ENCODE peak calls at places on chromosomes 1 and 21, in seven cellular contexts. One of them, this sample, is unnamed.

GRCh38 chr1:205593967-205594366 is 37.8 kb downstream of the ELK4 start:
- DNase-seq in breast epithelium: no peak
- DNase-seq in CD8-positive, alpha-beta T cell: peak; percentile 10
- DNase-seq in right lobe of liver: no peak
- DNase-seq in MM.1S: no peak
- DNase-seq in CD4-positive, CD25-positive, alpha-beta regulatory T cell: no peak
- DNase-seq in CD8-positive, alpha-beta memory T cell: no peak
- DNase-seq in this sample: no peak

GRCh38 chr1:207754011-207754410 is 2.2 kb downstream of the CD46 start:
- DNase-seq in breast epithelium: no peak
- DNase-seq in CD8-positive, alpha-beta T cell: no peak
- DNase-seq in right lobe of liver: no peak
- DNase-seq in MM.1S: no peak
- DNase-seq in CD4-positive, CD25-positive, alpha-beta regulatory T cell: no peak
- DNase-seq in CD8-positive, alpha-beta memory T cell: no peak
- DNase-seq in this sample: no peak

GRCh38 chr1:44067258-44068250 is 36.3 kb upstream of the SLC6A9 start:
- DNase-seq in breast epithelium: no peak
- DNase-seq in CD8-positive, alpha-beta T cell: no peak
- DNase-seq in right lobe of liver: peak; percentile 74
- DNase-seq in MM.1S: no peak
- DNase-seq in CD4-positive, CD25-positive, alpha-beta regulatory T cell: no peak
- DNase-seq in CD8-positive, alpha-beta memory T cell: no peak
- DNase-seq in this sample: no peak

GRCh38 chr1:225651872-225652725 is 824 bp downstream of the ENAH start:
- DNase-seq in breast epithelium: no peak
- DNase-seq in CD8-positive, alpha-beta T cell: no peak
- DNase-seq in right lobe of liver: no peak
- DNase-seq in MM.1S: peak; percentile 18
- DNase-seq in CD4-positive, CD25-positive, alpha-beta regulatory T cell: no peak
- DNase-seq in CD8-positive, alpha-beta memory T cell: no peak
- DNase-seq in this sample: no peak

GRCh38 chr1:5423109-5423508 is 569.1 kb downstream of the NPHP4 start:
- DNase-seq in breast epithelium: no peak
- DNase-seq in CD8-positive, alpha-beta T cell: peak; percentile 41
- DNase-seq in right lobe of liver: no peak
- DNase-seq in MM.1S: no peak
- DNase-seq in CD4-positive, CD25-positive, alpha-beta regulatory T cell: peak; percentile 66
- DNase-seq in CD8-positive, alpha-beta memory T cell: peak; percentile 58
- DNase-seq in this sample: no peak

GRCh38 chr1:231442735-231443134 is 20.6 kb upstream of the EGLN1 start:
- DNase-seq in breast epithelium: no peak
- DNase-seq in CD8-positive, alpha-beta T cell: no peak
- DNase-seq in right lobe of liver: no peak
- DNase-seq in MM.1S: no peak
- DNase-seq in CD4-positive, CD25-positive, alpha-beta regulatory T cell: no peak
- DNase-seq in CD8-positive, alpha-beta memory T cell: no peak
- DNase-seq in this sample: peak; percentile 14

GRCh38 chr1:2785631-2786328 is 15.7 kb downstream of the TTC34 start:
- DNase-seq in breast epithelium: peak; percentile 49
- DNase-seq in CD8-positive, alpha-beta T cell: no peak
- DNase-seq in right lobe of liver: peak; percentile 47
- DNase-seq in MM.1S: no peak
- DNase-seq in CD4-positive, CD25-positive, alpha-beta regulatory T cell: no peak
- DNase-seq in CD8-positive, alpha-beta memory T cell: peak; percentile 33
- DNase-seq in this sample: no peak

GRCh38 chr1:154755858-154756730 is 114.0 kb downstream of the KCNN3 start:
- DNase-seq in breast epithelium: no peak
- DNase-seq in CD8-positive, alpha-beta T cell: no peak
- DNase-seq in right lobe of liver: no peak
- DNase-seq in MM.1S: no peak
- DNase-seq in CD4-positive, CD25-positive, alpha-beta regulatory T cell: peak; percentile 9
- DNase-seq in CD8-positive, alpha-beta memory T cell: no peak
- DNase-seq in this sample: no peak

GRCh38 chr1:230867119-230867902 is 1.0 kb downstream of the C1orf198 start:
- DNase-seq in breast epithelium: no peak
- DNase-seq in CD8-positive, alpha-beta T cell: no peak
- DNase-seq in right lobe of liver: no peak
- DNase-seq in MM.1S: no peak
- DNase-seq in CD4-positive, CD25-positive, alpha-beta regulatory T cell: peak; percentile 4
- DNase-seq in CD8-positive, alpha-beta memory T cell: no peak
- DNase-seq in this sample: no peak

GRCh38 chr1:10631811-10632481 is 157.2 kb downstream of the PEX14 start:
- DNase-seq in breast epithelium: no peak
- DNase-seq in CD8-positive, alpha-beta T cell: no peak
- DNase-seq in right lobe of liver: peak; percentile 42
- DNase-seq in MM.1S: no peak
- DNase-seq in CD4-positive, CD25-positive, alpha-beta regulatory T cell: no peak
- DNase-seq in CD8-positive, alpha-beta memory T cell: peak; percentile 43
- DNase-seq in this sample: no peak

GRCh38 chr1:156054500-156055342 is at the start of gene LAMTOR2:
- DNase-seq in breast epithelium: peak; percentile 96
- DNase-seq in CD8-positive, alpha-beta T cell: peak; percentile 98
- DNase-seq in right lobe of liver: peak; percentile 98
- DNase-seq in MM.1S: peak; percentile 99
- DNase-seq in CD4-positive, CD25-positive, alpha-beta regulatory T cell: peak; percentile 96
- DNase-seq in CD8-positive, alpha-beta memory T cell: peak; percentile 95
- DNase-seq in this sample: peak; percentile 99

GRCh38 chr1:201468844-201469644 is at the start of gene PHLDA3:
- DNase-seq in breast epithelium: peak; percentile 90
- DNase-seq in CD8-positive, alpha-beta T cell: no peak
- DNase-seq in right lobe of liver: peak; percentile 59
- DNase-seq in MM.1S: peak; percentile 67
- DNase-seq in CD4-positive, CD25-positive, alpha-beta regulatory T cell: peak; percentile 77
- DNase-seq in CD8-positive, alpha-beta memory T cell: no peak
- DNase-seq in this sample: no peak

GRCh38 chr1:26177182-26177684 is at the start of gene CNKSR1:
- DNase-seq in breast epithelium: peak; percentile 82
- DNase-seq in CD8-positive, alpha-beta T cell: no peak
- DNase-seq in right lobe of liver: no peak
- DNase-seq in MM.1S: peak; percentile 69
- DNase-seq in CD4-positive, CD25-positive, alpha-beta regulatory T cell: peak; percentile 26
- DNase-seq in CD8-positive, alpha-beta memory T cell: no peak
- DNase-seq in this sample: no peak

GRCh38 chr1:76101534-76101933 is 27.0 kb downstream of the ST6GALNAC3 start:
- DNase-seq in breast epithelium: no peak
- DNase-seq in CD8-positive, alpha-beta T cell: no peak
- DNase-seq in right lobe of liver: no peak
- DNase-seq in MM.1S: no peak
- DNase-seq in CD4-positive, CD25-positive, alpha-beta regulatory T cell: no peak
- DNase-seq in CD8-positive, alpha-beta memory T cell: no peak
- DNase-seq in this sample: no peak

GRCh38 chr1:244839656-244840055 is 4.2 kb downstream of the COX20 start:
- DNase-seq in breast epithelium: no peak
- DNase-seq in CD8-positive, alpha-beta T cell: no peak
- DNase-seq in right lobe of liver: no peak
- DNase-seq in MM.1S: no peak
- DNase-seq in CD4-positive, CD25-positive, alpha-beta regulatory T cell: no peak
- DNase-seq in CD8-positive, alpha-beta memory T cell: no peak
- DNase-seq in this sample: no peak

GRCh38 chr1:54540891-54541290 is 7.1 kb upstream of the ACOT11 start:
- DNase-seq in breast epithelium: no peak
- DNase-seq in CD8-positive, alpha-beta T cell: no peak
- DNase-seq in right lobe of liver: no peak
- DNase-seq in MM.1S: no peak
- DNase-seq in CD4-positive, CD25-positive, alpha-beta regulatory T cell: no peak
- DNase-seq in CD8-positive, alpha-beta memory T cell: no peak
- DNase-seq in this sample: no peak

GRCh38 chr1:25989860-25990650 is 7.8 kb downstream of the PAFAH2 start:
- DNase-seq in breast epithelium: no peak
- DNase-seq in CD8-positive, alpha-beta T cell: no peak
- DNase-seq in right lobe of liver: no peak
- DNase-seq in MM.1S: no peak
- DNase-seq in CD4-positive, CD25-positive, alpha-beta regulatory T cell: peak; percentile 27
- DNase-seq in CD8-positive, alpha-beta memory T cell: no peak
- DNase-seq in this sample: no peak

GRCh38 chr1:36414384-36414783 is 16.7 kb upstream of the LSM10 start:
- DNase-seq in breast epithelium: no peak
- DNase-seq in CD8-positive, alpha-beta T cell: no peak
- DNase-seq in right lobe of liver: no peak
- DNase-seq in MM.1S: no peak
- DNase-seq in CD4-positive, CD25-positive, alpha-beta regulatory T cell: no peak
- DNase-seq in CD8-positive, alpha-beta memory T cell: no peak
- DNase-seq in this sample: no peak

GRCh38 chr21:45293726-45294401 is 6.2 kb upstream of the POFUT2 start:
- DNase-seq in breast epithelium: peak; percentile 47
- DNase-seq in CD8-positive, alpha-beta T cell: no peak
- DNase-seq in right lobe of liver: peak; percentile 59
- DNase-seq in MM.1S: no peak
- DNase-seq in CD4-positive, CD25-positive, alpha-beta regulatory T cell: no peak
- DNase-seq in CD8-positive, alpha-beta memory T cell: no peak
- DNase-seq in this sample: no peak

GRCh38 chr21:45297329-45297728 is 9.6 kb upstream of the POFUT2 start:
- DNase-seq in breast epithelium: no peak
- DNase-seq in CD8-positive, alpha-beta T cell: no peak
- DNase-seq in right lobe of liver: no peak
- DNase-seq in MM.1S: no peak
- DNase-seq in CD4-positive, CD25-positive, alpha-beta regulatory T cell: no peak
- DNase-seq in CD8-positive, alpha-beta memory T cell: no peak
- DNase-seq in this sample: no peak

GRCh38 chr21:45296638-45297037 is 8.9 kb upstream of the POFUT2 start:
- DNase-seq in breast epithelium: no peak
- DNase-seq in CD8-positive, alpha-beta T cell: no peak
- DNase-seq in right lobe of liver: no peak
- DNase-seq in MM.1S: no peak
- DNase-seq in CD4-positive, CD25-positive, alpha-beta regulatory T cell: no peak
- DNase-seq in CD8-positive, alpha-beta memory T cell: no peak
- DNase-seq in this sample: no peak

GRCh38 chr21:45294509-45295291 is 7.0 kb upstream of the POFUT2 start:
- DNase-seq in breast epithelium: peak; percentile 54
- DNase-seq in CD8-positive, alpha-beta T cell: no peak
- DNase-seq in right lobe of liver: peak; percentile 72
- DNase-seq in MM.1S: no peak
- DNase-seq in CD4-positive, CD25-positive, alpha-beta regulatory T cell: no peak
- DNase-seq in CD8-positive, alpha-beta memory T cell: no peak
- DNase-seq in this sample: no peak

DNA sequence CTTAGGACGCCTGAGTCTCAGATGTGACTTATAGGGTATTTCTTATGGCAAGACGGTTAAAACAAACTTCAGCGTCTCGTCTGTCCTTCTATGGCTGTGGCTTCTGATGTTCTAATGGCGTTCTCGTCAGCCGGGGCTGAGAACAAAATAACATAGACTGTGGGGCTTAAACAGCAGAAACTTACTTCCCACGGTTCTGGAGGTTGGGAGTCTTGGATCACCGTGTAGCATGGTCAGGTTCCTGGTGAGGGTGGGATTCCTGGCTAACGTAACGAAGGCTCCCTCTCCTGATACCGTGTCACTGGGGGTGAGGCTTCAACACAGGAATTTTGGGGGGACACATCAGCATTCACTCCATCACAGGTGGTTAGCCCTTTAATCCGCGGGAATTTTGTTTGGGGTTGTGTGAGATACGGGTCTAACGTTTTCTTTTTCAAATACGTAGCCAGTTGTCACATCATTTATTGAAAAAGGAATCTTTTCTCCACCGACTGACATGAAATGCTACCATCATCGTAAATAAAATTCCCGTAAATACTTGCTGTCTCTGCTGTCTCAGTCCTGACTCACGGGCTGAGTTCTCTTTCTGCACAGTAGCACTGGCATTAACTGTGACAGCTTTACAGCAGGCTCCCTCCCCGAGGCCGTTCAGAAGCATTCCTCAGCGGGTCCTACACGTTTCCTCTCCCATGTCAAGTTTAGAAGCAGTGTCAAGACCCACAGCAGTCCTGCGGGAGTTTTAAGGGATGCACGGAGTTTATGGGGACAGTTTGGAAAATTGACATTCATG is 8.1 kb upstream of the POFUT2 start:
- DNase-seq in breast epithelium: no peak
- DNase-seq in CD8-positive, alpha-beta T cell: no peak
- DNase-seq in right lobe of liver: no peak
- DNase-seq in MM.1S: no peak
- DNase-seq in CD4-positive, CD25-positive, alpha-beta regulatory T cell: no peak
- DNase-seq in CD8-positive, alpha-beta memory T cell: no peak
- DNase-seq in this sample: no peak
- H3K27ac ChIP-seq in breast epithelium: peak overlapping the region; percentile 97
- H3K27ac ChIP-seq in CD8-positive, alpha-beta T cell: no peak overlapping the region
- H3K27ac ChIP-seq in right lobe of liver: peak overlapping the region; percentile 83
- H3K27ac ChIP-seq in MM.1S: no peak overlapping the region
- H3K27ac ChIP-seq in CD4-positive, CD25-positive, alpha-beta regulatory T cell: no peak overlapping the region
- H3K27ac ChIP-seq in CD8-positive, alpha-beta memory T cell: no peak overlapping the region
- H3K27ac ChIP-seq in this sample: no peak overlapping the region

DNA sequence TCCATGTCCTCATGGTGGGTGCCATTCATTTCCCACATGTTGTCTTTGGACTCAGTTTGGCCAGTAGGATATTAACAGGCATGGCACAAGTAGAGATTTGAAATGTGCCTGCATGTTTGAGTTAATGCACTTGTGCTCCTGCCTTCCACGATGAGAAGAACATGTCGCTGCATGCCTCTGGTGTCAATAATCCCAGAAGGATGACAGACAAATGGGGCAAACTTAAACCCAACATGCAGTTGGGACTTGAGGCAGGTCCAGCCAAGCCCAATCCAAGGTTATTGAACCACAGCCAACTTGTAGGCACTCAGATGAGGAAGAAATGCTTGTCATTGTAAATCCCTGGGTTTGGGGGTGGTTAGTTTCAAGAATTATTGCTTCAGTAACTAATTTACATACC is 174.6 kb downstream of the TRIM33 start:
- DNase-seq in breast epithelium: no peak
- DNase-seq in CD8-positive, alpha-beta T cell: no peak
- DNase-seq in right lobe of liver: no peak
- DNase-seq in MM.1S: no peak
- DNase-seq in CD4-positive, CD25-positive, alpha-beta regulatory T cell: no peak
- DNase-seq in CD8-positive, alpha-beta memory T cell: no peak
- DNase-seq in this sample: no peak
- H3K27ac ChIP-seq in breast epithelium: no peak overlapping the region
- H3K27ac ChIP-seq in CD8-positive, alpha-beta T cell: no peak overlapping the region
- H3K27ac ChIP-seq in right lobe of liver: no peak overlapping the region
- H3K27ac ChIP-seq in MM.1S: no peak overlapping the region
- H3K27ac ChIP-seq in CD4-positive, CD25-positive, alpha-beta regulatory T cell: no peak overlapping the region
- H3K27ac ChIP-seq in CD8-positive, alpha-beta memory T cell: no peak overlapping the region
- H3K27ac ChIP-seq in this sample: no peak overlapping the region

DNA sequence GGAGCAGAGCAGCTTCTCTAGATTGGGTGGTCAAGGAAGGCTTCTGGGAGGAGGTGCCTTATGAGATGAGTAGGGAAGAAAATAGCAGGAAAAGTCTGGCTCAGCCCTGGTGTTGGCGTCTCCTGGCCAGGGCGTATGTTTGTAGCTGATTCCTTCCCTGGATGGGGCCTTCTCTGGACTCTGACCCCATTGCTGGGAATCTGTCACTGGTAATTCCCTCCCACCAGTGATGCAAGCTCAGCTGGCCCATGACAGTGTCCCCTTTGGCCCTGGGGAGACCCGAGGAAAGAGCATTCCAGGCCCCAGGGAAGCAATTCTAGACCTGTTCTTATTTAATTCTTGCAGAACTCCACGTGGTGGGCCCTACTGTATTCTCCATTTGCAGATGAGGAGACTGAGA is 20.7 kb downstream of the IGSF21 start:
- DNase-seq in breast epithelium: no peak
- DNase-seq in CD8-positive, alpha-beta T cell: no peak
- DNase-seq in right lobe of liver: peak; percentile 87
- DNase-seq in MM.1S: no peak
- DNase-seq in CD4-positive, CD25-positive, alpha-beta regulatory T cell: no peak
- DNase-seq in CD8-positive, alpha-beta memory T cell: no peak
- DNase-seq in this sample: no peak
- H3K27ac ChIP-seq in breast epithelium: no peak overlapping the region
- H3K27ac ChIP-seq in CD8-positive, alpha-beta T cell: no peak overlapping the region
- H3K27ac ChIP-seq in right lobe of liver: peak overlapping the region; percentile 66
- H3K27ac ChIP-seq in MM.1S: no peak overlapping the region
- H3K27ac ChIP-seq in CD4-positive, CD25-positive, alpha-beta regulatory T cell: no peak overlapping the region
- H3K27ac ChIP-seq in CD8-positive, alpha-beta memory T cell: no peak overlapping the region
- H3K27ac ChIP-seq in this sample: no peak overlapping the region

GRCh38 chr21:38813143-38813542 is 7.4 kb downstream of the ETS2 start:
- DNase-seq in breast epithelium: no peak
- DNase-seq in CD8-positive, alpha-beta T cell: no peak
- DNase-seq in right lobe of liver: no peak
- DNase-seq in MM.1S: no peak
- DNase-seq in CD4-positive, CD25-positive, alpha-beta regulatory T cell: no peak
- DNase-seq in CD8-positive, alpha-beta memory T cell: no peak
- DNase-seq in this sample: no peak
- H3K27ac ChIP-seq in breast epithelium: no peak overlapping the region
- H3K27ac ChIP-seq in CD8-positive, alpha-beta T cell: no peak overlapping the region
- H3K27ac ChIP-seq in right lobe of liver: peak overlapping the region; percentile 99
- H3K27ac ChIP-seq in MM.1S: no peak overlapping the region
- H3K27ac ChIP-seq in CD4-positive, CD25-positive, alpha-beta regulatory T cell: no peak overlapping the region
- H3K27ac ChIP-seq in CD8-positive, alpha-beta memory T cell: no peak overlapping the region
- H3K27ac ChIP-seq in this sample: no peak overlapping the region